ENCODE peak calls at places on chromosomes 3 and 15, in six cellular contexts. L is right cardiac atrium, R is T-cell, F is aorta, O is NCI-H2081, Y is anterior cingulate cortex. C is an unnamed sample.

GRCh38 chr15:72865486-72865885 is 81.9 kb upstream of the ADPGK start:
- DNase-seq in L (no peak), R (no peak), F (no peak), O (no peak), Y (no peak), C (no peak)

GRCh38 chr3:107662109-107662477 is 139.3 kb downstream of the BBX start:
- DNase-seq in L (no peak), R (no peak), F (peak; percentile 65), O (no peak), Y (no peak), C (no peak)

GRCh38 chr15:59691194-59691805 is 2.2 kb upstream of the BNIP2 start:
- DNase-seq in L (no peak), R (peak; percentile 54), F (no peak), O (peak; percentile 26), Y (no peak), C (no peak)

GRCh38 chr3:32078085-32078634 is 28.3 kb upstream of the GPD1L start:
- DNase-seq in L (no peak), R (no peak), F (no peak), O (no peak), Y (no peak), C (no peak)

GRCh38 chr3:25683882-25684281 is 19.2 kb upstream of the TOP2B start:
- DNase-seq in L (no peak), R (no peak), F (no peak), O (no peak), Y (no peak), C (no peak)

GRCh38 chr3:24389108-24390090 is 105.3 kb downstream of the THRB start:
- DNase-seq in L (no peak), R (no peak), F (no peak), O (no peak), Y (no peak), C (no peak)

GRCh38 chr3:76733073-76733759 is 306.7 kb upstream of the ROBO2 start:
- DNase-seq in L (no peak), R (no peak), F (no peak), O (no peak), Y (no peak), C (no peak)

GRCh38 chr3:23455084-23455483 is 252.0 kb downstream of the UBE2E2 start:
- DNase-seq in L (no peak), R (no peak), F (no peak), O (no peak), Y (no peak), C (no peak)

GRCh38 chr3:185865277-185865676 is 40.4 kb upstream of the IGF2BP2 start:
- DNase-seq in L (no peak), R (no peak), F (no peak), O (no peak), Y (no peak), C (no peak)

GRCh38 chr15:97759363-97759762 is 201.1 kb upstream of the ARRDC4 start:
- DNase-seq in L (no peak), R (no peak), F (no peak), O (no peak), Y (no peak), C (no peak)

GRCh38 chr15:95894407-95894956 is 436.0 kb upstream of the NR2F2 start:
- DNase-seq in L (no peak), R (no peak), F (no peak), O (no peak), Y (no peak), C (no peak)

GRCh38 chr15:72491768-72492167 is 17.6 kb downstream of the ARIH1 start:
- DNase-seq in L (no peak), R (no peak), F (no peak), O (no peak), Y (no peak), C (no peak)

GRCh38 chr3:26099692-26100091 is 309.8 kb downstream of the OXSM start:
- DNase-seq in L (no peak), R (no peak), F (no peak), O (no peak), Y (no peak), C (no peak)

GRCh38 chr15:77001966-77002365 is 7.0 kb downstream of the PSTPIP1 start:
- DNase-seq in L (no peak), R (no peak), F (peak; percentile 21), O (no peak), Y (no peak), C (no peak)

GRCh38 chr3:16357191-16357590 is 92.2 kb downstream of the OXNAD1 start:
- DNase-seq in L (no peak), R (no peak), F (no peak), O (no peak), Y (no peak), C (no peak)

GRCh38 chr3:175857666-175858270 is 998.6 kb downstream of the NAALADL2 start:
- DNase-seq in L (no peak), R (no peak), F (no peak), O (no peak), Y (no peak), C (no peak)

GRCh38 chr3:119600732-119601131 is 3.0 kb downstream of the PLA1A start:
- DNase-seq in L (peak; percentile 78), R (no peak), F (peak; percentile 53), O (no peak), Y (no peak), C (no peak)

GRCh38 chr3:58833501-58833900 is 166.9 kb upstream of the FAM3D start:
- DNase-seq in L (no peak), R (no peak), F (no peak), O (no peak), Y (no peak), C (no peak)

GRCh38 chr3:9786825-9787654 is 5.2 kb downstream of the TADA3 start:
- DNase-seq in L (no peak), R (no peak), F (no peak), O (no peak), Y (no peak), C (no peak)

GRCh38 chr3:13500133-13500885 is 20.2 kb downstream of the HDAC11 start:
- DNase-seq in L (peak; percentile 68), R (no peak), F (peak; percentile 48), O (no peak), Y (no peak), C (no peak)

GRCh38 chr3:129605593-129606521 is 619 bp downstream of the PLXND1 start:
- DNase-seq in L (peak; percentile 88), R (peak; percentile 48), F (no peak), O (peak; percentile 81), Y (no peak), C (no peak)

GRCh38 chr3:38334656-38335055 is 11.9 kb upstream of the XYLB start:
- DNase-seq in L (no peak), R (no peak), F (no peak), O (no peak), Y (no peak), C (no peak)

GRCh38 chr3:187519428-187519890 is 150.7 kb downstream of the SST start:
- DNase-seq in L (no peak), R (no peak), F (no peak), O (no peak), Y (no peak), C (no peak)

GRCh38 chr3:45557471-45557870 is 37.1 kb upstream of the LIMD1 start:
- DNase-seq in L (no peak), R (no peak), F (no peak), O (no peak), Y (no peak), C (no peak)

GRCh38 chr15:39770748-39771689 is 11.6 kb downstream of the FSIP1 start:
- DNase-seq in L (no peak), R (no peak), F (no peak), O (no peak), Y (no peak), C (no peak)

GRCh38 chr3:66507631-66508260 is 6.9 kb upstream of the LRIG1 start:
- DNase-seq in L (no peak), R (no peak), F (no peak), O (no peak), Y (no peak), C (no peak)

GRCh38 chr15:25790003-25790660 is 73.0 kb downstream of the ATP10A start:
- DNase-seq in L (peak; percentile 77), R (no peak), F (no peak), O (no peak), Y (no peak), C (no peak)

GRCh38 chr3:165755571-165755970 is 81.7 kb downstream of the BCHE start:
- DNase-seq in L (no peak), R (no peak), F (no peak), O (no peak), Y (no peak), C (no peak)

GRCh38 chr3:10223676-10224639 is 24.3 kb upstream of the TATDN2 start:
- DNase-seq in L (no peak), R (peak; percentile 11), F (no peak), O (no peak), Y (no peak), C (no peak)

GRCh38 chr15:83919319-83919830 is 265.5 kb downstream of the ADAMTSL3 start:
- DNase-seq in L (no peak), R (no peak), F (no peak), O (no peak), Y (no peak), C (no peak)

C was measured in NCI-H2029.